ENCODE peak calls at places on chromosomes 12 and 14, in ten cellular contexts. One of them, this sample, is unnamed.

GRCh38 chr12:132907216-132907615 is 19.8 kb upstream of the CHFR start:
- DNase-seq in AG09319: no peak
- DNase-seq in fibroblast of mammary gland: no peak
- DNase-seq in sigmoid colon: no peak
- DNase-seq in RWPE2: no peak
- DNase-seq in uterus: no peak
- DNase-seq in RWPE1: no peak
- DNase-seq in foreskin fibroblast: peak
- DNase-seq in AG09309: no peak
- DNase-seq in astrocyte of the cerebellum: no peak
- DNase-seq in this sample: no peak

GRCh38 chr14:24179294-24179960 is 7.5 kb downstream of the REC8 start:
- DNase-seq in AG09319: no peak
- DNase-seq in fibroblast of mammary gland: no peak
- DNase-seq in sigmoid colon: no peak
- DNase-seq in RWPE2: peak
- DNase-seq in uterus: no peak
- DNase-seq in RWPE1: no peak
- DNase-seq in foreskin fibroblast: no peak
- DNase-seq in AG09309: no peak
- DNase-seq in astrocyte of the cerebellum: no peak
- DNase-seq in this sample: no peak

GRCh38 chr12:109822416-109822815 is 10.8 kb downstream of the TRPV4 start:
- DNase-seq in AG09319: no peak
- DNase-seq in fibroblast of mammary gland: no peak
- DNase-seq in sigmoid colon: no peak
- DNase-seq in RWPE2: no peak
- DNase-seq in uterus: no peak
- DNase-seq in RWPE1: no peak
- DNase-seq in foreskin fibroblast: no peak
- DNase-seq in AG09309: no peak
- DNase-seq in astrocyte of the cerebellum: no peak
- DNase-seq in this sample: no peak

GRCh38 chr12:131928080-131928764 is 854 bp upstream of the PUS1 start:
- DNase-seq in AG09319: peak
- DNase-seq in fibroblast of mammary gland: peak
- DNase-seq in sigmoid colon: peak
- DNase-seq in RWPE2: no peak
- DNase-seq in uterus: no peak
- DNase-seq in RWPE1: no peak
- DNase-seq in foreskin fibroblast: peak
- DNase-seq in AG09309: no peak
- DNase-seq in astrocyte of the cerebellum: no peak
- DNase-seq in this sample: peak

GRCh38 chr12:110458756-110459155 is 8.6 kb upstream of the ARPC3 start:
- DNase-seq in AG09319: no peak
- DNase-seq in fibroblast of mammary gland: no peak
- DNase-seq in sigmoid colon: no peak
- DNase-seq in RWPE2: no peak
- DNase-seq in uterus: no peak
- DNase-seq in RWPE1: no peak
- DNase-seq in foreskin fibroblast: no peak
- DNase-seq in AG09309: no peak
- DNase-seq in astrocyte of the cerebellum: no peak
- DNase-seq in this sample: no peak

GRCh38 chr12:74365178-74365964 is 172.3 kb upstream of the ATXN7L3B start:
- DNase-seq in AG09319: peak
- DNase-seq in fibroblast of mammary gland: peak
- DNase-seq in sigmoid colon: no peak
- DNase-seq in RWPE2: no peak
- DNase-seq in uterus: no peak
- DNase-seq in RWPE1: peak
- DNase-seq in foreskin fibroblast: peak
- DNase-seq in AG09309: no peak
- DNase-seq in astrocyte of the cerebellum: peak
- DNase-seq in this sample: peak

GRCh38 chr14:59229653-59230406 is 41.4 kb downstream of the DAAM1 start:
- DNase-seq in AG09319: no peak
- DNase-seq in fibroblast of mammary gland: no peak
- DNase-seq in sigmoid colon: no peak
- DNase-seq in RWPE2: no peak
- DNase-seq in uterus: no peak
- DNase-seq in RWPE1: no peak
- DNase-seq in foreskin fibroblast: no peak
- DNase-seq in AG09309: no peak
- DNase-seq in astrocyte of the cerebellum: no peak
- DNase-seq in this sample: no peak

GRCh38 chr12:1630827-1631591 is 2.0 kb downstream of the WNT5B start:
- DNase-seq in AG09319: no peak
- DNase-seq in fibroblast of mammary gland: peak
- DNase-seq in sigmoid colon: no peak
- DNase-seq in RWPE2: no peak
- DNase-seq in uterus: no peak
- DNase-seq in RWPE1: no peak
- DNase-seq in foreskin fibroblast: peak
- DNase-seq in AG09309: no peak
- DNase-seq in astrocyte of the cerebellum: peak
- DNase-seq in this sample: no peak

DNA sequence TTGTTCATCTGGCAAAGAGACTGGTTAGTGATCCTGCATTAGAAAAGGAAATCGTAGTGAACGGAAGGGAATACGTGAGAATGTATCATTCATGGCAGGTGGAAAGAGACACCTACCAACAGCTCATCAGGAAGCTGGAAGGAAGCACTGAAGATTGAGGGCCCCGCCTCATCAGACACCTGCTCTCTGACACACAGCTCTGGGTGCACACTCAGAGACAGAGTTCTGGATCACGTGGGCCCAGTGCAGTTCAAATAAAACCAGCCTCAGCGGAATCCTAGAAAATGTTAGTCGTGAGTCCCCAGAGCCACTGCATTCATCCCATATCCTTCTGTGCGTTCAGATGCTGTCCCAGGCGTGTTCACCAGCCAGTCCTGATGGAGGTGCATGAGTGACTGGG is 129.7 kb downstream of the GLT1D1 start:
- DNase-seq in AG09319: no peak
- DNase-seq in fibroblast of mammary gland: no peak
- DNase-seq in sigmoid colon: no peak
- DNase-seq in RWPE2: no peak
- DNase-seq in uterus: no peak
- DNase-seq in RWPE1: no peak
- DNase-seq in foreskin fibroblast: no peak
- DNase-seq in AG09309: no peak
- DNase-seq in astrocyte of the cerebellum: no peak
- DNase-seq in this sample: no peak
- TF ChIP-seq CTCF in AG09319: no peak
- TF ChIP-seq CTCF in fibroblast of mammary gland: no peak
- TF ChIP-seq CTCF in sigmoid colon: no peak
- TF ChIP-seq CTCF in RWPE2: no peak
- TF ChIP-seq CTCF in uterus: no peak
- TF ChIP-seq CTCF in RWPE1: no peak
- TF ChIP-seq CTCF in foreskin fibroblast: no peak
- TF ChIP-seq CTCF in AG09309: no peak
- TF ChIP-seq CTCF in astrocyte of the cerebellum: no peak
- TF ChIP-seq CTCF in this sample: no peak

GRCh38 chr12:45285717-45286116 is 69.8 kb downstream of the ANO6 start:
- DNase-seq in AG09319: no peak
- DNase-seq in fibroblast of mammary gland: no peak
- DNase-seq in sigmoid colon: no peak
- DNase-seq in RWPE2: no peak
- DNase-seq in uterus: no peak
- DNase-seq in RWPE1: no peak
- DNase-seq in foreskin fibroblast: no peak
- DNase-seq in AG09309: no peak
- DNase-seq in astrocyte of the cerebellum: no peak
- DNase-seq in this sample: no peak

GRCh38 chr12:45286621-45287020 is 70.7 kb downstream of the ANO6 start:
- DNase-seq in AG09319: no peak
- DNase-seq in fibroblast of mammary gland: no peak
- DNase-seq in sigmoid colon: no peak
- DNase-seq in RWPE2: no peak
- DNase-seq in uterus: no peak
- DNase-seq in RWPE1: no peak
- DNase-seq in foreskin fibroblast: no peak
- DNase-seq in AG09309: no peak
- DNase-seq in astrocyte of the cerebellum: no peak
- DNase-seq in this sample: no peak

GRCh38 chr12:45282411-45282810 is 66.5 kb downstream of the ANO6 start:
- DNase-seq in AG09319: no peak
- DNase-seq in fibroblast of mammary gland: no peak
- DNase-seq in sigmoid colon: no peak
- DNase-seq in RWPE2: no peak
- DNase-seq in uterus: no peak
- DNase-seq in RWPE1: no peak
- DNase-seq in foreskin fibroblast: no peak
- DNase-seq in AG09309: no peak
- DNase-seq in astrocyte of the cerebellum: no peak
- DNase-seq in this sample: no peak

GRCh38 chr12:45281994-45282393 is 66.1 kb downstream of the ANO6 start:
- DNase-seq in AG09319: no peak
- DNase-seq in fibroblast of mammary gland: no peak
- DNase-seq in sigmoid colon: no peak
- DNase-seq in RWPE2: no peak
- DNase-seq in uterus: no peak
- DNase-seq in RWPE1: no peak
- DNase-seq in foreskin fibroblast: peak
- DNase-seq in AG09309: no peak
- DNase-seq in astrocyte of the cerebellum: no peak
- DNase-seq in this sample: no peak

DNA sequence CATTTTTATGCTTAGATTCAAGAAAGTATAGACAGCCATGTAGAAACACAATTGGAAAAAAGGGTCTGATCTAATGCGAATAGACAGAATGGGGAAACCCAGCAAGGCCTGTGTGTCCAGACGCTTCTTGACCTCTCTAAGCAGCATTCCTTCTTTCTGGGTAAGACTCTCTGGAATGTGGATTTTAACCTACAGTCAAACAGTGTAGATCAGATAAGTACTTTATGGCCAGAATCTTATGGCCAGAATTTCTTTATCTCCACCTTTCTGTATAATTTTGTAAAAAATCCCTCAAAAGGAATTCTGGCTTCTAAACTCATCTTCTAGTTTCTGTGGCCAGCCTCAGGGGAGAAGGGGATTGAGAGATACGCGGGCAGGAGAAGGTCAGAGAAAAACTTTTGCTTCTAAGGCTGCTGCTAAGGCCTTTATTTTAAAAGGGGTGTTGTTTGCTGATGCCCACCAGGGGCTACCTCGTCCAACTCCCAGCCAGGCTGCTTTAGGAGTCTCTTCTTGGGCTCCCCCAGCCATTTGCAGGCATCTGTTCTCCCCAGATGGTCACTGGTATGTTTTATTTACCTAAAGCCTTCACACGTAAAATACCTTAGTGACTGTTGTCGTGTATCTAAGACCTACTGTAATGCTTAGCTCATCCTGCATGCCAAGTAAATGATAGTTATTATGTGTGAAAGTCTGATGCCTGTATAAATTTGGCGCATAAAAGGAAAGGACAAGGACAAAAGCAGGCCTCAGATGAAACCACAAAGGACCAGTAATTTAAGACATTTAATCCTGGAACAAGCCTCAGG is 68.4 kb downstream of the ANO6 start:
- DNase-seq in AG09319: no peak
- DNase-seq in fibroblast of mammary gland: peak
- DNase-seq in sigmoid colon: no peak
- DNase-seq in RWPE2: no peak
- DNase-seq in uterus: no peak
- DNase-seq in RWPE1: no peak
- DNase-seq in foreskin fibroblast: peak
- DNase-seq in AG09309: no peak
- DNase-seq in astrocyte of the cerebellum: no peak
- DNase-seq in this sample: peak
- TF ChIP-seq CTCF in AG09319: no peak
- TF ChIP-seq CTCF in fibroblast of mammary gland: no peak
- TF ChIP-seq CTCF in sigmoid colon: no peak
- TF ChIP-seq CTCF in RWPE2: no peak
- TF ChIP-seq CTCF in uterus: no peak
- TF ChIP-seq CTCF in RWPE1: no peak
- TF ChIP-seq CTCF in foreskin fibroblast: no peak
- TF ChIP-seq CTCF in AG09309: no peak
- TF ChIP-seq CTCF in astrocyte of the cerebellum: peak
- TF ChIP-seq CTCF in this sample: no peak

GRCh38 chr14:36020120-36021029 is 156.1 kb downstream of the PTCSC3 start:
- DNase-seq in AG09319: no peak
- DNase-seq in fibroblast of mammary gland: no peak
- DNase-seq in sigmoid colon: no peak
- DNase-seq in RWPE2: no peak
- DNase-seq in uterus: no peak
- DNase-seq in RWPE1: no peak
- DNase-seq in foreskin fibroblast: no peak
- DNase-seq in AG09309: no peak
- DNase-seq in astrocyte of the cerebellum: no peak
- DNase-seq in this sample: no peak

GRCh38 chr14:36021926-36022325 is 154.6 kb downstream of the PTCSC3 start:
- DNase-seq in AG09319: no peak
- DNase-seq in fibroblast of mammary gland: no peak
- DNase-seq in sigmoid colon: no peak
- DNase-seq in RWPE2: no peak
- DNase-seq in uterus: no peak
- DNase-seq in RWPE1: no peak
- DNase-seq in foreskin fibroblast: no peak
- DNase-seq in AG09309: no peak
- DNase-seq in astrocyte of the cerebellum: no peak
- DNase-seq in this sample: no peak

GRCh38 chr14:36022765-36023415 is 153.6 kb downstream of the PTCSC3 start:
- DNase-seq in AG09319: no peak
- DNase-seq in fibroblast of mammary gland: no peak
- DNase-seq in sigmoid colon: no peak
- DNase-seq in RWPE2: no peak
- DNase-seq in uterus: no peak
- DNase-seq in RWPE1: no peak
- DNase-seq in foreskin fibroblast: no peak
- DNase-seq in AG09309: no peak
- DNase-seq in astrocyte of the cerebellum: no peak
- DNase-seq in this sample: no peak

GRCh38 chr14:36021030-36021422 is 155.5 kb downstream of the PTCSC3 start:
- DNase-seq in AG09319: no peak
- DNase-seq in fibroblast of mammary gland: no peak
- DNase-seq in sigmoid colon: no peak
- DNase-seq in RWPE2: no peak
- DNase-seq in uterus: no peak
- DNase-seq in RWPE1: no peak
- DNase-seq in foreskin fibroblast: no peak
- DNase-seq in AG09309: no peak
- DNase-seq in astrocyte of the cerebellum: no peak
- DNase-seq in this sample: no peak

DNA sequence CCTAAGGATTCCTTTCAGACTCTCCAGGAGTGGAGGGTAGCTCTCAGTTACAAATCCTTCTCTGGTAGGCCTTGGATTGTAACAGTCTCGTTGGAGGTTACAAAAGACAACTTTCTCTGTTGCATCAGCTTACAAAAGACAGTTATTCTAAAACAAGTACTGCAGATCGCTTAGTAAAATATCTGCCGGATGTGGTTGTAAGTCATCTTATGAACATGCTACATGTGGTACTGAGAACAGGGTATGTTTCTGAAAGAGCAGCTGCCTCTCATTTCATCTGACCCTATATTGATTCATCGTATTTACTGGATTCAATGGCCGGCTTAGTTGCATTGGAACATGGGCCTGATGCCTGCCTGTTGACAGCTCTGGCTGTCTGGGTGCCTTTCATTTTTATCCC is 157.4 kb downstream of the PTCSC3 start:
- DNase-seq in AG09319: no peak
- DNase-seq in fibroblast of mammary gland: peak
- DNase-seq in sigmoid colon: no peak
- DNase-seq in RWPE2: no peak
- DNase-seq in uterus: no peak
- DNase-seq in RWPE1: no peak
- DNase-seq in foreskin fibroblast: no peak
- DNase-seq in AG09309: peak
- DNase-seq in astrocyte of the cerebellum: no peak
- DNase-seq in this sample: no peak
- TF ChIP-seq CTCF in AG09319: no peak
- TF ChIP-seq CTCF in fibroblast of mammary gland: no peak
- TF ChIP-seq CTCF in sigmoid colon: no peak
- TF ChIP-seq CTCF in RWPE2: no peak
- TF ChIP-seq CTCF in uterus: no peak
- TF ChIP-seq CTCF in RWPE1: no peak
- TF ChIP-seq CTCF in foreskin fibroblast: no peak
- TF ChIP-seq CTCF in AG09309: no peak
- TF ChIP-seq CTCF in astrocyte of the cerebellum: no peak
- TF ChIP-seq CTCF in this sample: no peak

GRCh38 chr14:101193845-101194355 is 290.4 kb upstream of the RTL1 start:
- DNase-seq in AG09319: no peak
- DNase-seq in fibroblast of mammary gland: no peak
- DNase-seq in sigmoid colon: peak
- DNase-seq in RWPE2: no peak
- DNase-seq in uterus: peak
- DNase-seq in RWPE1: no peak
- DNase-seq in foreskin fibroblast: no peak
- DNase-seq in AG09309: no peak
- DNase-seq in astrocyte of the cerebellum: no peak
- DNase-seq in this sample: no peak

GRCh38 chr14:101193126-101193844 is 289.8 kb upstream of the RTL1 start:
- DNase-seq in AG09319: no peak
- DNase-seq in fibroblast of mammary gland: no peak
- DNase-seq in sigmoid colon: peak
- DNase-seq in RWPE2: peak
- DNase-seq in uterus: no peak
- DNase-seq in RWPE1: no peak
- DNase-seq in foreskin fibroblast: no peak
- DNase-seq in AG09309: no peak
- DNase-seq in astrocyte of the cerebellum: no peak
- DNase-seq in this sample: no peak

GRCh38 chr14:101196051-101196450 is 292.5 kb upstream of the RTL1 start:
- DNase-seq in AG09319: no peak
- DNase-seq in fibroblast of mammary gland: no peak
- DNase-seq in sigmoid colon: peak
- DNase-seq in RWPE2: no peak
- DNase-seq in uterus: peak
- DNase-seq in RWPE1: no peak
- DNase-seq in foreskin fibroblast: no peak
- DNase-seq in AG09309: no peak
- DNase-seq in astrocyte of the cerebellum: no peak
- DNase-seq in this sample: no peak

GRCh38 chr14:101195309-101195724 is 291.8 kb upstream of the RTL1 start:
- DNase-seq in AG09319: no peak
- DNase-seq in fibroblast of mammary gland: no peak
- DNase-seq in sigmoid colon: peak
- DNase-seq in RWPE2: peak
- DNase-seq in uterus: peak
- DNase-seq in RWPE1: no peak
- DNase-seq in foreskin fibroblast: no peak
- DNase-seq in AG09309: no peak
- DNase-seq in astrocyte of the cerebellum: no peak
- DNase-seq in this sample: no peak

GRCh38 chr14:101194356-101195308 is 291.1 kb upstream of the RTL1 start:
- DNase-seq in AG09319: no peak
- DNase-seq in fibroblast of mammary gland: no peak
- DNase-seq in sigmoid colon: peak
- DNase-seq in RWPE2: peak
- DNase-seq in uterus: peak
- DNase-seq in RWPE1: no peak
- DNase-seq in foreskin fibroblast: no peak
- DNase-seq in AG09309: no peak
- DNase-seq in astrocyte of the cerebellum: no peak
- DNase-seq in this sample: no peak
- TF ChIP-seq CTCF in AG09319: no peak
- TF ChIP-seq CTCF in fibroblast of mammary gland: no peak
- TF ChIP-seq CTCF in sigmoid colon: no peak
- TF ChIP-seq CTCF in RWPE2: no peak
- TF ChIP-seq CTCF in uterus: no peak
- TF ChIP-seq CTCF in RWPE1: no peak
- TF ChIP-seq CTCF in foreskin fibroblast: no peak
- TF ChIP-seq CTCF in AG09309: no peak
- TF ChIP-seq CTCF in astrocyte of the cerebellum: no peak
- TF ChIP-seq CTCF in this sample: no peak

This sample was measured in epithelial cell of esophagus.